ENCODE peak calls at places on chromosomes 5 and 9, in four cellular contexts. F is neuronal stem cell, H is H9, P is mesendoderm. M is an unnamed sample.

GRCh38 chr5:66892715-66893114 is 296.5 kb downstream of the MAST4 start:
- DNase-seq in F (no peak), H (no peak), P (no peak), M (peak)

GRCh38 chr9:132200706-132201105 is 38.8 kb downstream of the NTNG2 start:
- DNase-seq in F (no peak), H (no peak), P (no peak), M (no peak)

GRCh38 chr9:33924978-33925797 is 108.2 kb downstream of the UBE2R2 start:
- DNase-seq in F (peak), H (peak), P (peak), M (peak)

GRCh38 chr5:35112300-35112699 is 64.6 kb upstream of the AGXT2 start:
- DNase-seq in F (no peak), H (no peak), P (no peak), M (no peak)

GRCh38 chr9:88447431-88447830 is 59.2 kb downstream of the SPIN1 start:
- DNase-seq in F (no peak), H (no peak), P (no peak), M (no peak)

GRCh38 chr5:34687269-34688011 is 31.3 kb downstream of the RAI14 start:
- DNase-seq in F (no peak), H (no peak), P (no peak), M (peak)

GRCh38 chr5:170571885-170572284 is 68.1 kb downstream of the KCNIP1 start:
- DNase-seq in F (no peak), H (no peak), P (no peak), M (no peak)

GRCh38 chr5:72106922-72107873 is at the start of gene MAP1B:
- DNase-seq in F (peak), H (peak), P (peak), M (no peak)

GRCh38 chr9:25913806-25914205 is 235.6 kb upstream of the TUSC1 start:
- DNase-seq in F (no peak), H (no peak), P (no peak), M (peak)

GRCh38 chr9:22682536-22683392 is 236.1 kb downstream of the DMRTA1 start:
- DNase-seq in F (no peak), H (no peak), P (no peak), M (no peak)

GRCh38 chr5:10583663-10584572 is 20.0 kb downstream of the ANKRD33B start:
- DNase-seq in F (no peak), H (no peak), P (no peak), M (no peak)

GRCh38 chr9:104144336-104144735 is 50.2 kb downstream of the SMC2 start:
- DNase-seq in F (no peak), H (no peak), P (no peak), M (no peak)

GRCh38 chr5:61055434-61056006 is 106.7 kb downstream of the SMIM15 start:
- DNase-seq in F (peak), H (no peak), P (peak), M (peak)

GRCh38 chr5:114467729-114468128 is 105.9 kb downstream of the KCNN2 start:
- DNase-seq in F (no peak), H (no peak), P (no peak), M (no peak)

GRCh38 chr5:104977530-104977929 is 1414.9 kb upstream of the NUDT12 start:
- DNase-seq in F (no peak), H (no peak), P (no peak), M (no peak)

GRCh38 chr9:71812385-71812784 is 44.1 kb upstream of the CEMIP2 start:
- DNase-seq in F (no peak), H (no peak), P (no peak), M (no peak)

GRCh38 chr5:60551829-60552228 is 148.1 kb downstream of the DEPDC1B start:
- DNase-seq in F (no peak), H (no peak), P (no peak), M (no peak)

GRCh38 chr9:130634801-130635200 is 29.6 kb upstream of the PRDM12 start:
- DNase-seq in F (no peak), H (no peak), P (no peak), M (no peak)

GRCh38 chr5:57844410-57844809 is 361.8 kb upstream of the ACTBL2 start:
- DNase-seq in F (no peak), H (no peak), P (peak), M (no peak)

GRCh38 chr5:55959208-55959607 is 35.6 kb downstream of the IL6ST start:
- DNase-seq in F (no peak), H (no peak), P (no peak), M (no peak)

GRCh38 chr5:107770051-107770450 is 99.3 kb upstream of the EFNA5 start:
- DNase-seq in F (no peak), H (no peak), P (no peak), M (peak)

GRCh38 chr5:43121565-43122484 is 1.1 kb downstream of the ZNF131 start:
- DNase-seq in F (peak), H (no peak), P (peak), M (no peak)

GRCh38 chr5:59037041-59037440 is 454.2 kb downstream of the RAB3C start:
- DNase-seq in F (no peak), H (no peak), P (no peak), M (no peak)

GRCh38 chr5:28954074-28954473 is 1915.7 kb upstream of the CDH9 start:
- DNase-seq in F (no peak), H (no peak), P (peak), M (no peak)

GRCh38 chr9:130929571-130930022 is 9.4 kb downstream of the FIBCD1 start:
- DNase-seq in F (no peak), H (no peak), P (no peak), M (no peak)

GRCh38 chr9:72586388-72587160 is 65.2 kb downstream of the TMC1 start:
- DNase-seq in F (no peak), H (no peak), P (no peak), M (no peak)

GRCh38 chr5:153968761-153969562 is 69.7 kb downstream of the FAM114A2 start:
- DNase-seq in F (no peak), H (no peak), P (peak), M (no peak)

GRCh38 chr5:6900828-6901227 is 187.6 kb downstream of the TENT4A start:
- DNase-seq in F (no peak), H (no peak), P (no peak), M (no peak)

GRCh38 chr5:5050797-5051196 is 89.3 kb upstream of the ADAMTS16 start:
- DNase-seq in F (no peak), H (no peak), P (no peak), M (no peak)

GRCh38 chr9:12773562-12773961 is 1.3 kb upstream of the LURAP1L start:
- DNase-seq in F (no peak), H (no peak), P (no peak), M (no peak)

GRCh38 chr5:95838552-95838951 is 16.0 kb upstream of the GLRX start:
- DNase-seq in F (no peak), H (no peak), P (no peak), M (no peak)

GRCh38 chr5:84384604-84385575 is at the start of gene EDIL3:
- DNase-seq in F (peak), H (peak), P (peak), M (no peak)

GRCh38 chr9:70553718-70554673 is 139.5 kb upstream of the KLF9 start:
- DNase-seq in F (peak), H (peak), P (peak), M (no peak)

GRCh38 chr9:134532084-134532483 is 109.5 kb upstream of the COL5A1 start:
- DNase-seq in F (no peak), H (no peak), P (no peak), M (no peak)
- H2AK5ac ChIP-seq in F (no peak), H (no peak), P (no peak), M (no peak)

GRCh38 chr9:699396-699795 is 142.1 kb upstream of the DMRT1 start:
- DNase-seq in F (no peak), H (no peak), P (no peak), M (no peak)
- H2AK5ac ChIP-seq in F (no peak), H (no peak), P (no peak), M (no peak)

GRCh38 chr5:17054911-17055310 is 118.8 kb upstream of the MYO10 start:
- DNase-seq in F (no peak), H (no peak), P (no peak), M (no peak)
- H2AK5ac ChIP-seq in F (no peak), H (no peak), P (no peak), M (no peak)

DNA sequence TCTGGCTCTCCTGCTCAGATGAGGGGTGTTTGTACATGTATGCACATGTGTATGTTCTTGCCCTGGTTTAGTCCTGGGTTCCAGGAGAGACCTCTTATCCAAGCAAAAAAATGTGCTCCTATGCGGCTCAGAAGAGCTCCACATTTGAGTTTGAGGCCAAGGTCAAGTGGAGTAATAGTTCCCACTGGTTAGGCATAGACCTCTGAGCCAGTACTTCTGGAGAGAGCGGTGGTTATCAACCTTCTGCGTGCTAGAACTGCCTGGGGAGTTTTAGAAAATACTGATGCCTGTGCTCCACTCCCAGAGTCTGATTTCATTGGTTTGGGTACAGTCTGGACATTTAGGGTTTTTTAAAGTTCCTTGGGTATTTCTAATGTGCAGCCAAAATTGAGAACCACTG is 51.5 kb downstream of the LIX1 start:
- DNase-seq in F (no peak), H (no peak), P (no peak), M (no peak)
- H2AK5ac ChIP-seq in F (no peak), H (no peak), P (no peak), M (no peak)

GRCh38 chr9:38012767-38013450 is 56.1 kb downstream of the SHB start:
- DNase-seq in F (no peak), H (no peak), P (no peak), M (no peak)

GRCh38 chr9:38009990-38010389 is 59.0 kb downstream of the SHB start:
- DNase-seq in F (no peak), H (no peak), P (no peak), M (no peak)

GRCh38 chr9:38009035-38009501 is 60.0 kb downstream of the SHB start:
- DNase-seq in F (no peak), H (no peak), P (no peak), M (no peak)

GRCh38 chr9:38010918-38011704 is 57.9 kb downstream of the SHB start:
- DNase-seq in F (no peak), H (no peak), P (no peak), M (no peak)

GRCh38 chr9:38011991-38012390 is 57.0 kb downstream of the SHB start:
- DNase-seq in F (no peak), H (no peak), P (no peak), M (no peak)
- H2AK5ac ChIP-seq in F (no peak), H (no peak), P (no peak), M (no peak)

DNA sequence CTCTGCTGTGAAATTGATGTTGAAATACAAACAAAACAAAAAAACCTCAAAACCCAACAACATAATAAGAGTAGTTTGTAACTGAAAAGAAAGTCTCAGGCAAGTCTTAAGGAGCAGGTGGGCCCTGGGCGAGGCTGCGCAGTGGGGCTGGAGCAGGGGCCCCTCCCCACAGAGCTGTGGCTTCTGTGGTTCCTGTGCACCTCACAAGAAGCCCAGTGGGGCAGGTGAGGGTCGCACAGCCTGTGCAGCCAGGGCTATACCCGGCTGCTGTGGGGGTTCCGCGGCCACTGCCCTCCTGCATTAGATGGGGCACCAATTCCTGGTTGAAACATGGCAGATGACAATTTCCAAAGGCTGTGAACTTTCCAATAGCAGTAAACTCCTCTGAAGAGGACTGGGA is 75.3 kb downstream of the TRIO start:
- DNase-seq in F (no peak), H (no peak), P (no peak), M (no peak)
- H2AK5ac ChIP-seq in F (no peak), H (no peak), P (no peak), M (no peak)